ENCODE peak calls at places on chromosomes 13 and 19, in eight cellular contexts. P is left lung, O is adrenal gland, I is right lobe of liver, U is B cell, Z is AG09319, N is astrocyte of the cerebellum, L is left ventricle myocardium inferior. B is an unnamed sample.

GRCh38 chr19:29671393-29672076 is 6.3 kb downstream of the PLEKHF1 start:
- DNase-seq in I (peak; percentile 63), O (no peak), L (peak; percentile 68), Z (no peak), N (no peak), U (peak; percentile 69), P (peak; percentile 62), B (no peak)

GRCh38 chr13:26568132-26568815 is 10.8 kb downstream of the WASF3 start:
- DNase-seq in O (no peak), I (no peak), Z (no peak), N (no peak), P (no peak), L (no peak), U (no peak), B (no peak)

GRCh38 chr19:41882568-41883462 is at the start of gene ARHGEF1:
- DNase-seq in U (peak; percentile 87), N (no peak), L (peak; percentile 77), Z (no peak), I (peak; percentile 76), O (peak; percentile 43), P (peak; percentile 76), B (no peak)

GRCh38 chr19:19274716-19275115 is 1.6 kb upstream of the TM6SF2 start:
- DNase-seq in Z (no peak), L (no peak), I (peak; percentile 88), U (peak; percentile 20), N (no peak), O (no peak), P (no peak), B (no peak)

GRCh38 chr19:14746891-14747290 is 31.5 kb downstream of the ADGRE2 start:
- DNase-seq in U (no peak), L (no peak), N (no peak), Z (no peak), O (no peak), P (no peak), I (no peak), B (no peak)

GRCh38 chr13:24502567-24503375 is 9.8 kb downstream of the PARP4 start:
- DNase-seq in L (peak; percentile 30), O (peak; percentile 81), P (no peak), Z (no peak), N (no peak), U (no peak), I (no peak), B (no peak)

GRCh38 chr13:41516166-41516565 is 58.8 kb downstream of the RGCC start:
- DNase-seq in I (no peak), N (no peak), Z (no peak), U (no peak), O (no peak), P (no peak), L (no peak), B (no peak)

GRCh38 chr13:77333521-77334083 is 6.7 kb upstream of the MYCBP2 start:
- DNase-seq in O (no peak), Z (no peak), I (no peak), P (no peak), U (no peak), L (no peak), N (no peak), B (no peak)

GRCh38 chr13:93603043-93603442 is 376.4 kb downstream of the GPC6 start:
- DNase-seq in Z (peak; percentile 75), P (no peak), I (no peak), N (peak; percentile 43), O (no peak), U (no peak), L (no peak), B (no peak)

GRCh38 chr13:97753942-97754670 is 199.4 kb upstream of the IPO5 start:
- DNase-seq in U (no peak), Z (no peak), P (no peak), N (no peak), L (no peak), I (no peak), O (no peak), B (no peak)

GRCh38 chr13:49303533-49304252 is 56.0 kb downstream of the CDADC1 start:
- DNase-seq in U (no peak), N (no peak), I (no peak), L (no peak), O (peak; percentile 77), Z (no peak), P (no peak), B (no peak)

GRCh38 chr13:28394422-28394821 is 100.5 kb downstream of the FLT1 start:
- DNase-seq in U (no peak), O (no peak), I (no peak), Z (no peak), L (no peak), N (no peak), P (no peak), B (no peak)

GRCh38 chr13:61727714-61728275 is 312.1 kb upstream of the PCDH20 start:
- DNase-seq in N (peak; percentile 11), Z (no peak), I (no peak), O (no peak), L (no peak), P (no peak), U (no peak), B (no peak)

GRCh38 chr13:63308585-63308984 is 1892.9 kb upstream of the PCDH20 start:
- DNase-seq in L (no peak), I (no peak), P (no peak), Z (no peak), N (no peak), O (no peak), U (no peak), B (no peak)

GRCh38 chr19:30490760-30491159 is 118.6 kb downstream of the ZNF536 start:
- DNase-seq in L (no peak), Z (no peak), I (no peak), O (no peak), U (no peak), P (no peak), N (no peak), B (no peak)

GRCh38 chr19:49361438-49362047 is 673 bp downstream of the TEAD2 start:
- DNase-seq in U (peak; percentile 74), O (peak; percentile 77), L (peak; percentile 85), P (peak; percentile 82), I (peak; percentile 80), N (peak; percentile 53), Z (peak; percentile 70), B (no peak)

GRCh38 chr19:50649433-50650391 is at the start of gene C19orf81:
- DNase-seq in Z (no peak), L (no peak), N (no peak), P (no peak), O (no peak), U (no peak), I (no peak), B (no peak)

GRCh38 chr19:42402376-42403116 is 12.4 kb upstream of the CNFN start:
- DNase-seq in I (no peak), Z (no peak), L (no peak), N (no peak), U (peak; percentile 47), O (no peak), P (no peak), B (no peak)

GRCh38 chr13:41700790-41701310 is 243.5 kb downstream of the RGCC start:
- DNase-seq in I (no peak), N (peak; percentile 68), O (peak; percentile 37), U (no peak), Z (peak; percentile 62), L (no peak), P (no peak), B (no peak)

GRCh38 chr13:72181661-72182060 is 314.7 kb upstream of the DACH1 start:
- DNase-seq in U (no peak), P (no peak), I (no peak), O (no peak), N (peak; percentile 71), Z (no peak), L (no peak), B (no peak)

GRCh38 chr13:50198508-50198907 is 183.3 kb downstream of the KCNRG start:
- DNase-seq in Z (peak; percentile 14), P (no peak), U (no peak), L (no peak), I (no peak), N (no peak), O (no peak), B (no peak)

GRCh38 chr13:110944121-110944967 is 29.5 kb upstream of the ANKRD10 start:
- DNase-seq in Z (no peak), N (peak; percentile 29), U (no peak), I (no peak), L (no peak), P (no peak), O (peak; percentile 40), B (no peak)

GRCh38 chr13:107650081-107650701 is 565.1 kb downstream of the LIG4 start:
- DNase-seq in L (peak; percentile 13), O (peak; percentile 45), N (peak; percentile 31), P (peak; percentile 36), Z (peak; percentile 5), I (peak; percentile 56), U (no peak), B (no peak)

GRCh38 chr19:44142014-44142523 is 715 bp downstream of the ZNF234 start:
- DNase-seq in O (peak; percentile 24), L (no peak), U (no peak), Z (no peak), I (no peak), N (no peak), P (no peak), B (no peak)

GRCh38 chr13:109933476-109933875 is 147.1 kb upstream of the IRS2 start:
- DNase-seq in I (no peak), N (no peak), Z (no peak), U (no peak), L (no peak), P (no peak), O (no peak), B (no peak)
- TF ChIP-seq CTCF in I (no peak), N (no peak), Z (no peak), U (no peak), L (no peak), P (no peak), O (no peak), B (no peak)

GRCh38 chr19:33193269-33193863 is 764 bp upstream of the LRP3 start:
- DNase-seq in U (no peak), L (no peak), I (no peak), N (no peak), O (no peak), P (no peak), Z (no peak), B (no peak)
- TF ChIP-seq CTCF in U (no peak), L (no peak), I (no peak), N (no peak), O (no peak), P (no peak), Z (no peak), B (no peak)

DNA sequence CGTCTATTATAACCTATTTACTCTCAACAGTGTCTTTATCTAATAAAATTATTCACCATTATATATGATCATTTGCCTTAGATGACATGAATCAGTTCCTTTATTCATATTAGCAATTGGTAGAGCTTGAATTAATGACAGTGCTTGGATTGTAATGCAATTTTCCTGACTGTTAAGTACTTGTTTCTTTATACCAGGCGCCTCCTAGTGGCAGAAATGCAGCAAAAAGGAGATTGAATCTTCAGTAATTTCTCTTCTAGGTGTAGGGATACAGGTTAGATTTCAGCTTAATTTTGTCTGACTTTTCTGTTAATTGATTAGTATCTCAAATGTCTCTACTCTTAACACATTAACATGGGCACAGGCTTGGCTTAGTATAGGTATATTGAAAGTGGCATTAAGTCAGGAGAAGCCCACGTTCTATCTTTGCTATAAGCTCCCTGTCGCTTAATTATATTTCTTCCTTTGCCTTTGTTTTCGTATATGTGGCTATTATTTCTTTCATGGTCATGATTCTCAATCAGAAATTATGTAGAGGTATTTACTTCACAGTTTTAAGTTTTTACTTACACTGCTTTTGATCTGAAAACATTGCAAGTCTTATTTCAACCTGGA is 9.1 kb upstream of the LHFPL6 start:
- DNase-seq in I (no peak), U (peak; percentile 39), N (peak; percentile 78), L (no peak), P (peak; percentile 52), O (peak; percentile 79), Z (no peak), B (no peak)
- TF ChIP-seq CTCF in I (peak; percentile 78), U (peak; percentile 97), N (peak; percentile 66), L (peak; percentile 90), P (peak; percentile 86), O (peak; percentile 81), Z (peak; percentile 76), B (peak; percentile 97)

GRCh38 chr13:113968463-113969310 is 5.2 kb downstream of the C13orf46 start:
- DNase-seq in L (peak; percentile 4), P (peak; percentile 25), U (no peak), Z (no peak), I (peak; percentile 25), N (no peak), O (no peak), B (peak; percentile 59)
- TF ChIP-seq CTCF in L (no peak), P (no peak), U (no peak), Z (no peak), I (no peak), N (peak; percentile 19), O (no peak), B (peak; percentile 31)